ENCODE peak calls at places on chromosome 18, in five cellular contexts. T is hippocampal formation, B is HFF-Myc, D is Right ventricle myocardium superior, X is COR-L47. K is an unnamed sample.

GRCh38 chr18:74539289-74539688 is 5.0 kb downstream of the CNDP1 start:
- DNase-seq in T (no peak), D (no peak), X (no peak), B (no peak), K (no peak)

GRCh38 chr18:48319796-48320638 is 89.2 kb downstream of the ZBTB7C start:
- DNase-seq in T (no peak), X (peak; percentile 97), B (no peak), D (no peak), K (peak; percentile 91)

GRCh38 chr18:55275042-55275897 is 312.7 kb downstream of the TCF4 start:
- DNase-seq in D (peak; percentile 45), B (peak; percentile 57), T (no peak), X (peak; percentile 14), K (no peak)

GRCh38 chr18:33062834-33063364 is 290.1 kb upstream of the KLHL14 start:
- DNase-seq in T (no peak), B (no peak), X (no peak), D (no peak), K (no peak)

GRCh38 chr18:67805261-67805660 is 288.7 kb upstream of the DSEL start:
- DNase-seq in D (no peak), T (no peak), X (no peak), B (no peak), K (peak; percentile 1)

GRCh38 chr18:2218101-2218500 is 353.2 kb downstream of the METTL4 start:
- DNase-seq in B (no peak), T (no peak), D (no peak), X (no peak), K (no peak)

GRCh38 chr18:10490401-10491289 is 35.2 kb upstream of the NAPG start:
- DNase-seq in B (no peak), T (peak; percentile 35), X (no peak), D (no peak), K (no peak)

GRCh38 chr18:9775172-9775571 is 67.1 kb downstream of the RAB31 start:
- DNase-seq in B (no peak), T (no peak), X (no peak), D (no peak), K (no peak)

GRCh38 chr18:35810505-35810904 is 162.0 kb upstream of the RMP24 start:
- DNase-seq in X (no peak), T (no peak), B (no peak), D (no peak), K (no peak)

GRCh38 chr18:72672364-72673151 is 128.4 kb upstream of the CBLN2 start:
- DNase-seq in B (peak; percentile 4), X (peak; percentile 52), T (peak; percentile 2), D (no peak), K (peak; percentile 40)

GRCh38 chr18:45518770-45519169 is 96.5 kb upstream of the SLC14A2 start:
- DNase-seq in X (peak; percentile 43), T (no peak), B (no peak), D (no peak), K (peak; percentile 14)

GRCh38 chr18:21241224-21242131 is 554 bp upstream of the GREB1L start:
- DNase-seq in D (peak; percentile 48), T (no peak), X (peak; percentile 46), B (no peak), K (peak; percentile 16)

GRCh38 chr18:77118256-77119090 is 14.1 kb downstream of the MBP start:
- DNase-seq in D (no peak), X (no peak), B (no peak), T (no peak), K (no peak)

GRCh38 chr18:52829876-52830390 is 489.9 kb downstream of the DCC start:
- DNase-seq in T (no peak), D (peak; percentile 46), B (no peak), X (no peak), K (no peak)

K was measured in NCI-H345.